ENCODE peak calls at places on chromosomes 1 and 21, in five cellular contexts. One of them, this sample, is unnamed.

GRCh38 chr1:44072204-44072603 is 40.9 kb upstream of the SLC6A9 start:
- DNase-seq in testis: no peak
- DNase-seq in AG04450: peak
- DNase-seq in lung: no peak
- DNase-seq in CD8-positive, alpha-beta memory T cell: no peak
- DNase-seq in this sample: no peak

GRCh38 chr21:29174607-29175013 is 44.2 kb downstream of the MAP3K7CL start:
- DNase-seq in CD8-positive, alpha-beta memory T cell: no peak
- DNase-seq in testis: no peak
- DNase-seq in lung: no peak
- DNase-seq in AG04450: no peak
- DNase-seq in this sample: no peak

GRCh38 chr1:5351366-5351765 is 640.9 kb downstream of the NPHP4 start:
- DNase-seq in lung: no peak
- DNase-seq in testis: no peak
- DNase-seq in AG04450: no peak
- DNase-seq in CD8-positive, alpha-beta memory T cell: no peak
- DNase-seq in this sample: no peak

GRCh38 chr1:11862890-11863289 is 4.1 kb upstream of the NPPB start:
- DNase-seq in lung: no peak
- DNase-seq in testis: no peak
- DNase-seq in CD8-positive, alpha-beta memory T cell: no peak
- DNase-seq in AG04450: no peak
- DNase-seq in this sample: no peak

GRCh38 chr1:6352138-6352563 is 41.4 kb downstream of the ACOT7 start:
- DNase-seq in lung: no peak
- DNase-seq in testis: no peak
- DNase-seq in CD8-positive, alpha-beta memory T cell: no peak
- DNase-seq in AG04450: no peak
- DNase-seq in this sample: peak

GRCh38 chr1:202034683-202035462 is 24.5 kb downstream of the ELF3 start:
- DNase-seq in CD8-positive, alpha-beta memory T cell: no peak
- DNase-seq in AG04450: peak
- DNase-seq in testis: peak
- DNase-seq in lung: peak
- DNase-seq in this sample: peak

GRCh38 chr1:46205794-46206193 is 2.7 kb downstream of the LURAP1 start:
- DNase-seq in testis: no peak
- DNase-seq in CD8-positive, alpha-beta memory T cell: peak
- DNase-seq in AG04450: no peak
- DNase-seq in lung: no peak
- DNase-seq in this sample: no peak

GRCh38 chr1:244027491-244027890 is 23.6 kb upstream of the ZBTB18 start:
- DNase-seq in AG04450: no peak
- DNase-seq in lung: peak
- DNase-seq in testis: no peak
- DNase-seq in CD8-positive, alpha-beta memory T cell: no peak
- DNase-seq in this sample: no peak

GRCh38 chr1:215555531-215555930 is 11.6 kb upstream of the KCTD3 start:
- DNase-seq in lung: no peak
- DNase-seq in testis: no peak
- DNase-seq in AG04450: no peak
- DNase-seq in CD8-positive, alpha-beta memory T cell: no peak
- DNase-seq in this sample: no peak

DNA sequence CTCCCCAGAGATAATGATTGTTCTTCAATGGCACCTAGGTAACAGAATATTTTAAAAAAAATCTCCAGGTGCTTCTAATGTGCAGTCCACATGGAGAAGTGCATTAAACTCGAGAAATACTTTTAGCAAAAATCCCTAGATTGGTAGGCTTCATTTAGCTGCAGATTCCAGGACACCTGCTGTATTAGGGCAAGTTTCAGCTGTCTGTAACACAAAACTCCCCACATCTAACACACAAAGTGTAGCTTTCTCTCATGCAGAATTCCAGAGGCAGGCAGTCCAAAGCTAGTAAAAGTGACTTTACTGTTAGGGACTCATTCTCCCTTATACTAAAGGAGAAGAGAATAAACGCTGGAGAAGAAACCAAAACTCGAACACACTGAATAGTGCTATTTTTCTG is 1414.3 kb upstream of the B3GALT2 start:
- DNase-seq in testis: no peak
- DNase-seq in lung: no peak
- DNase-seq in AG04450: no peak
- DNase-seq in CD8-positive, alpha-beta memory T cell: no peak
- DNase-seq in this sample: no peak
- H3K4me3 ChIP-seq in testis: no peak
- H3K4me3 ChIP-seq in lung: no peak
- H3K4me3 ChIP-seq in AG04450: no peak
- H3K4me3 ChIP-seq in CD8-positive, alpha-beta memory T cell: no peak
- H3K4me3 ChIP-seq in this sample: no peak

DNA sequence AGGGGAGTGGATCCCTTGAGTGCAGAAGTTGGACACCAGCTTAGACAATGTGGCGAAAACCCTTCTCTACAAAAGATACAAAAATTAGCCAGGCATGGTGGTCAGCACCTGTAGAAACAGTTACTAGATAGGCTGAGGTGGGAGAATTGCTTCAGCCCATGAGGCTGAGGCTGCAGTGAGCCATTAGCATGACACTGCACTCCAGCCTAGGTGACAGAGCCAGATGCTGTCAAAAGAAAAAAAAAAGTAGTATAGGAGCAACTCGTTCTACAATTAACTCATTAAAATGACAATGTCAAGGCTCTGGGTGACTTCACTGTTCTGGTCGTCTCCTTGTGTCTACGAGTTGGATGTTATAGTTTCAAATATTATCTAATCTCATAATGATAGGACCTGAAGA is 370.6 kb upstream of the NCAM2 start:
- DNase-seq in AG04450: no peak
- DNase-seq in lung: no peak
- DNase-seq in CD8-positive, alpha-beta memory T cell: no peak
- DNase-seq in testis: no peak
- DNase-seq in this sample: no peak
- H3K4me3 ChIP-seq in AG04450: no peak
- H3K4me3 ChIP-seq in lung: no peak
- H3K4me3 ChIP-seq in CD8-positive, alpha-beta memory T cell: no peak
- H3K4me3 ChIP-seq in testis: no peak
- H3K4me3 ChIP-seq in this sample: no peak

GRCh38 chr21:25323356-25323949 is 283.8 kb downstream of the MRPL39 start:
- DNase-seq in AG04450: no peak
- DNase-seq in testis: no peak
- DNase-seq in CD8-positive, alpha-beta memory T cell: no peak
- DNase-seq in lung: no peak
- DNase-seq in this sample: no peak
- H3K4me3 ChIP-seq in AG04450: no peak
- H3K4me3 ChIP-seq in testis: no peak
- H3K4me3 ChIP-seq in CD8-positive, alpha-beta memory T cell: no peak
- H3K4me3 ChIP-seq in lung: no peak
- H3K4me3 ChIP-seq in this sample: no peak

GRCh38 chr1:41383094-41383852 is 22.0 kb downstream of the FOXO6 start:
- DNase-seq in testis: no peak
- DNase-seq in CD8-positive, alpha-beta memory T cell: no peak
- DNase-seq in lung: no peak
- DNase-seq in AG04450: no peak
- DNase-seq in this sample: no peak

GRCh38 chr1:41384579-41384978 is 23.3 kb downstream of the FOXO6 start:
- DNase-seq in lung: no peak
- DNase-seq in AG04450: no peak
- DNase-seq in CD8-positive, alpha-beta memory T cell: no peak
- DNase-seq in testis: no peak
- DNase-seq in this sample: no peak

GRCh38 chr1:41380979-41381690 is 19.9 kb downstream of the FOXO6 start:
- DNase-seq in CD8-positive, alpha-beta memory T cell: no peak
- DNase-seq in lung: no peak
- DNase-seq in testis: peak
- DNase-seq in AG04450: no peak
- DNase-seq in this sample: peak

GRCh38 chr1:41381691-41382530 is 20.7 kb downstream of the FOXO6 start:
- DNase-seq in lung: no peak
- DNase-seq in AG04450: no peak
- DNase-seq in CD8-positive, alpha-beta memory T cell: no peak
- DNase-seq in testis: no peak
- DNase-seq in this sample: peak

DNA sequence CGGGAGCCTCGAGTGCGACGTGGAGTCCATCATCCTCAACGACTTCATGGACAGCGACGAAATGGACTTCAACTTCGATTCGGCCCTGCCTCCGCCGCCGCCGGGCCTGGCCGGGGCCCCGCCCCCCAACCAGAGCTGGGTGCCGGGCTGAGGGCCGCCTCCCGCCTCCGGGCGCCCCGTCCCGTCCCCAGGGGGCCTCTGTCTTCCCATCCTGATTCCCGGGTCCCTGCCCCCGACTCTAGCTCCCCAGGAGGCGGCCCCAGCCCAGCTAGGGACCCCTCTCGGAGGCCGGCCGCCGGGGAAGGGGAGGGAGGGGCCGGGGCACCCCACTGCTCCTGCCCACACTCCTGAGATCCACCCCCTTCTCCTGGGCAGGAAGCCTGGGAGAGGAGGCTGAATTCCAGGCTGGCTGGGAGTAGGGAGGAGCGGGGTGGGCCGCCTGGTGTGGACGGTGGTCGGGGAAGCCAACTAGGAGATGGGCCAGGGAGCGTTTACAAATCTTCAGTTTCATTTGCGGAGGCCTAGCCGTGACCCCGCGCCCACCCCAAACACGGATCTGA is 21.4 kb downstream of the FOXO6 start:
- DNase-seq in CD8-positive, alpha-beta memory T cell: no peak
- DNase-seq in lung: peak
- DNase-seq in AG04450: no peak
- DNase-seq in testis: no peak
- DNase-seq in this sample: peak
- H3K4me3 ChIP-seq in CD8-positive, alpha-beta memory T cell: no peak
- H3K4me3 ChIP-seq in lung: peak
- H3K4me3 ChIP-seq in AG04450: peak
- H3K4me3 ChIP-seq in testis: peak
- H3K4me3 ChIP-seq in this sample: peak

DNA sequence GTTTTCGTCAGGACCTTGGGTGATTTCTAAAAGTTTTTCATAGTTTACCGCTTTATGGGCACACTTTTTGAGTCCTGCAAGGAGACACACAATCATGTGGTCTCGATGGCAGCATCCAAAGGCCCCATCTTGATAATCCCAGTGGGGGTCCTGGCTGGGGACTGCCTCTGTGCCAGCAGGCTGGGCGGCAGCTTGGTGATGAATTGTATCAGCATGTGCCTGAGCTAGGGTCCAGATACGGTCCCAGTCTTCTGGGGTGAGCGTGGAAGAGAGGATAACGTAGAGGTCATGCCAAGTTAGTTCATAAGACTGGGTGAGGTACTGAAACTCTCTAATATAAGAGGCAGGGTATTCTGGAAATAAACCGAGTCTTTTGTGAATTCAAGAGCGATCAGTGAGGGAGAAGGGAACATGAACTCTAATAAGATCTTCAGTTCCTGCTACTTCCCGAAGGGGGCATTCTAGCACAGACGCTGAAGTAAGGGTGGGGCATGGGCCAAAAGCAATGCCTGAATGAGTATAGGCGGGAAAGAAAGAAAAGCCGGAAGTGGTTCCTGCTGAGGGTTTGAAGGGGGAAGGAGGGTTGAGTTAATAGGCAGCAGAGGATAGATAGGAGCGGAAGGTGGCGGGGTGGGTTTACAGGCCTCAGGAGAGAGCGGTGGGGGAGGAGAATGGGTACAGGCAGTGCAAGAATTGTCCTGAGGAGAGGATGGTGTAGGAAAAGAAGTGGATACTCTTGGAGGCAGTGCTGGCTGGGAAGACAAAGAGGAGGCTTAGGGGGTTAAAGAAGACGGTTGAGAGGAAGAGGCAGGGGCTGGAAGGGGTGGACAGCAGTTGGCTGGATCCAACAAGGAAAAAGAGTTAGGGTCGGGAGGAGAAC is 1.6 kb downstream of the ERVH48-1 start:
- DNase-seq in AG04450: peak
- DNase-seq in CD8-positive, alpha-beta memory T cell: peak
- DNase-seq in lung: peak
- DNase-seq in testis: peak
- DNase-seq in this sample: peak
- H3K4me3 ChIP-seq in AG04450: no peak
- H3K4me3 ChIP-seq in CD8-positive, alpha-beta memory T cell: no peak
- H3K4me3 ChIP-seq in lung: no peak
- H3K4me3 ChIP-seq in testis: no peak
- H3K4me3 ChIP-seq in this sample: no peak

GRCh38 chr1:9592510-9593075 is 3.9 kb downstream of the TMEM201 start:
- DNase-seq in AG04450: no peak
- DNase-seq in CD8-positive, alpha-beta memory T cell: no peak
- DNase-seq in testis: no peak
- DNase-seq in lung: no peak
- DNase-seq in this sample: no peak
- H3K4me3 ChIP-seq in AG04450: no peak
- H3K4me3 ChIP-seq in CD8-positive, alpha-beta memory T cell: no peak
- H3K4me3 ChIP-seq in testis: no peak
- H3K4me3 ChIP-seq in lung: no peak
- H3K4me3 ChIP-seq in this sample: no peak

GRCh38 chr1:198904356-198904755 is 265.5 kb downstream of the PTPRC start:
- DNase-seq in AG04450: peak
- DNase-seq in testis: no peak
- DNase-seq in CD8-positive, alpha-beta memory T cell: no peak
- DNase-seq in lung: no peak
- DNase-seq in this sample: no peak
- H3K4me3 ChIP-seq in AG04450: no peak
- H3K4me3 ChIP-seq in testis: no peak
- H3K4me3 ChIP-seq in CD8-positive, alpha-beta memory T cell: no peak
- H3K4me3 ChIP-seq in lung: no peak
- H3K4me3 ChIP-seq in this sample: no peak

GRCh38 chr21:42426876-42427480 is 23.3 kb downstream of the UBASH3A start:
- DNase-seq in lung: no peak
- DNase-seq in AG04450: no peak
- DNase-seq in testis: no peak
- DNase-seq in CD8-positive, alpha-beta memory T cell: no peak
- DNase-seq in this sample: peak

GRCh38 chr21:42425603-42425985 is 21.9 kb downstream of the UBASH3A start:
- DNase-seq in CD8-positive, alpha-beta memory T cell: no peak
- DNase-seq in testis: no peak
- DNase-seq in lung: no peak
- DNase-seq in AG04450: no peak
- DNase-seq in this sample: no peak

GRCh38 chr21:42424848-42425602 is 21.3 kb downstream of the UBASH3A start:
- DNase-seq in CD8-positive, alpha-beta memory T cell: peak
- DNase-seq in AG04450: no peak
- DNase-seq in testis: no peak
- DNase-seq in lung: no peak
- DNase-seq in this sample: no peak

GRCh38 chr21:42427809-42428419 is 24.2 kb downstream of the UBASH3A start:
- DNase-seq in testis: no peak
- DNase-seq in AG04450: no peak
- DNase-seq in CD8-positive, alpha-beta memory T cell: no peak
- DNase-seq in lung: no peak
- DNase-seq in this sample: no peak

DNA sequence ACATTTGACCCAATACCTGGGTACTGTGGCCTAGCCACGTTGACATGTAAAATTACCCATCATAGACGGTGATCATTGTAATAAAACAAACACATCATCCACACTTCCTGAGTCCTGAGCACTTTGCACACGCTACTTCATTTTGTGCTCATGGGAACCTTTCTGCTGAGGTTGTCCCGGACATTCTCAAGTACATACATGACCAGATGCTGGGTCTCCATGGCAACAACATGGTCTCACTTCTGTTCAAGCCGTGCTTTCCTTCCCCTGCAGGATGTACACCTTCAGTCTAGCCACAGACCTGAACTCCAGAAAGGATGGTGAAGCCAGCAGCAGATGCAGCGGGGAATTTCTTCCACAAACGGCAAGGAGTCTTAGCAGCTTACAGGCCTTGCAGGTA is 22.7 kb downstream of the UBASH3A start:
- DNase-seq in testis: no peak
- DNase-seq in lung: no peak
- DNase-seq in AG04450: no peak
- DNase-seq in CD8-positive, alpha-beta memory T cell: no peak
- DNase-seq in this sample: no peak
- H3K4me3 ChIP-seq in testis: no peak
- H3K4me3 ChIP-seq in lung: no peak
- H3K4me3 ChIP-seq in AG04450: no peak
- H3K4me3 ChIP-seq in CD8-positive, alpha-beta memory T cell: no peak
- H3K4me3 ChIP-seq in this sample: no peak

This sample was measured in colonic mucosa.